ENCODE peak calls at places on chromosomes 13 and 19, in four cellular contexts. L is endothelial cell of umbilical vein, J is K562, B is GM12878. N is an unnamed sample.

GRCh38 chr19:48628486-48629296 is 8.5 kb downstream of the DBP start:
- DNase-seq in L (no peak), J (no peak), B (no peak), N (no peak)

GRCh38 chr13:39350461-39350881 is 252.5 kb downstream of the LHFPL6 start:
- DNase-seq in L (peak), J (no peak), B (no peak), N (no peak)

GRCh38 chr13:20814224-20814910 is 40.6 kb upstream of the EEF1AKMT1 start:
- DNase-seq in L (peak), J (no peak), B (no peak), N (peak)

GRCh38 chr13:113043931-113044330 is 61.7 kb upstream of the F7 start:
- DNase-seq in L (no peak), J (no peak), B (no peak), N (no peak)

GRCh38 chr13:111388851-111389500 is 68.5 kb downstream of the TEX29 start:
- DNase-seq in L (no peak), J (no peak), B (no peak), N (no peak)

GRCh38 chr13:95073826-95074345 is 227.4 kb downstream of the ABCC4 start:
- DNase-seq in L (no peak), J (no peak), B (no peak), N (no peak)

GRCh38 chr19:44992336-44993163 is 8.7 kb upstream of the RELB start:
- DNase-seq in L (no peak), J (no peak), B (no peak), N (no peak)

GRCh38 chr19:44512326-44513298 is 12.3 kb upstream of the ZNF180 start:
- DNase-seq in L (peak), J (peak), B (no peak), N (peak)

GRCh38 chr13:90430127-90430526 is 917.4 kb upstream of the MIR17HG start:
- DNase-seq in L (no peak), J (no peak), B (no peak), N (no peak)

GRCh38 chr19:6220385-6221191 is 59.2 kb downstream of the MLLT1 start:
- DNase-seq in L (no peak), J (no peak), B (no peak), N (peak)

GRCh38 chr13:25798998-25799397 is 252.8 kb downstream of the SHISA2 start:
- DNase-seq in L (no peak), J (no peak), B (no peak), N (no peak)

GRCh38 chr13:47337781-47338507 is 441.1 kb upstream of the HTR2A start:
- DNase-seq in L (no peak), J (no peak), B (no peak), N (peak)
- TF ChIP-seq FOS in L (no peak), J (no peak), B (no peak), N (no peak)

GRCh38 chr13:45540864-45541263 is 74.7 kb downstream of the ERICH6B start:
- DNase-seq in L (no peak), J (no peak), B (no peak), N (no peak)

GRCh38 chr13:45537506-45537905 is 72.8 kb downstream of the COG3 start:
- DNase-seq in L (no peak), J (no peak), B (no peak), N (peak)

GRCh38 chr13:45540195-45540594 is 75.3 kb downstream of the ERICH6B start:
- DNase-seq in L (no peak), J (no peak), B (no peak), N (no peak)

GRCh38 chr13:45536224-45536623 is 71.5 kb downstream of the COG3 start:
- DNase-seq in L (no peak), J (no peak), B (no peak), N (no peak)

GRCh38 chr13:45538382-45538781 is 73.6 kb downstream of the COG3 start:
- DNase-seq in L (no peak), J (no peak), B (no peak), N (no peak)
- TF ChIP-seq FOS in L (no peak), J (no peak), B (no peak), N (no peak)

GRCh38 chr13:24274452-24274971 is 34.9 kb upstream of the C1QTNF9 start:
- DNase-seq in L (no peak), J (no peak), B (peak), N (peak)
- TF ChIP-seq FOS in L (no peak), J (no peak), B (no peak), N (no peak)

DNA sequence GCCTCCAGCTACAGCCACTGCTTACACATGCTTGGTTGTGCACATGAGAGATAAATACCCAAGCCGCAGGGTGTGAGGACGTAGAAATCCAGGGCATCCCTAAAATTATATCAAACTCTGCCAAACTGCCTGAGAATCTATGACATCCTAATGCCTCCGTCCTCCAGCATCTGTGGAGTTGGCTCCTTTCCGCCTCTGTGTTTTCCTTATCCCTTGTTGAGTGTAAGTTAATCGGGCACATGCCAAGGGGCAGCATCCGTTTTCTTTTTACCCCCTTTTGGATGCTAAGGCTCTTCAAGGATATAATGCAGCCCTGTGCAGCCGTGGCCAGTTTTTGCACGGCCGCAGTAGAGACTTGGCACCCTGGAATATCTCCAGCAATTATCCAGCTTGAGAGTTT is 66.5 kb downstream of the COL4A2 start:
- DNase-seq in L (no peak), J (no peak), B (no peak), N (no peak)
- TF ChIP-seq FOS in L (no peak), J (no peak), B (no peak), N (no peak)

N was measured in IMR-90.